ENCODE peak calls at places on chromosomes 2 and 18, in eight cellular contexts. One of them, this sample, is unnamed.

GRCh38 chr18:8844721-8845148 is 139.4 kb downstream of the MTCL1 start:
- DNase-seq in Caki2: no peak
- DNase-seq in activated T-helper 9 cell treated with anti-CD3 and anti-CD28 coated beads, Interleukin-2, amount 50 U/mL, for 16 hours: no peak
- DNase-seq in DND-41: no peak
- DNase-seq in neural crest cell: no peak
- DNase-seq in stimulated activated CD4-positive, alpha-beta T cell treated with anti-CD3 and anti-CD28 coated beads, Interleukin-2, amount 100 ng/mL, for 48 hours: no peak
- DNase-seq in putamen: peak
- DNase-seq in iPS-NIHi11: no peak
- DNase-seq in this sample: no peak

GRCh38 chr18:6509417-6510198 is 94.9 kb upstream of the L3MBTL4 start:
- DNase-seq in stimulated activated CD4-positive, alpha-beta T cell treated with anti-CD3 and anti-CD28 coated beads, Interleukin-2, amount 100 ng/mL, for 48 hours: no peak
- DNase-seq in Caki2: no peak
- DNase-seq in iPS-NIHi11: no peak
- DNase-seq in putamen: no peak
- DNase-seq in DND-41: no peak
- DNase-seq in activated T-helper 9 cell treated with anti-CD3 and anti-CD28 coated beads, Interleukin-2, amount 50 U/mL, for 16 hours: no peak
- DNase-seq in neural crest cell: no peak
- DNase-seq in this sample: no peak

GRCh38 chr2:173999272-173999671 is 34.1 kb upstream of the SP3 start:
- DNase-seq in putamen: peak
- DNase-seq in Caki2: no peak
- DNase-seq in DND-41: no peak
- DNase-seq in activated T-helper 9 cell treated with anti-CD3 and anti-CD28 coated beads, Interleukin-2, amount 50 U/mL, for 16 hours: no peak
- DNase-seq in stimulated activated CD4-positive, alpha-beta T cell treated with anti-CD3 and anti-CD28 coated beads, Interleukin-2, amount 100 ng/mL, for 48 hours: no peak
- DNase-seq in iPS-NIHi11: no peak
- DNase-seq in neural crest cell: no peak
- DNase-seq in this sample: no peak

GRCh38 chr2:168220971-168221819 is 26.2 kb downstream of the STK39 start:
- DNase-seq in putamen: no peak
- DNase-seq in activated T-helper 9 cell treated with anti-CD3 and anti-CD28 coated beads, Interleukin-2, amount 50 U/mL, for 16 hours: no peak
- DNase-seq in iPS-NIHi11: no peak
- DNase-seq in neural crest cell: no peak
- DNase-seq in DND-41: no peak
- DNase-seq in stimulated activated CD4-positive, alpha-beta T cell treated with anti-CD3 and anti-CD28 coated beads, Interleukin-2, amount 100 ng/mL, for 48 hours: no peak
- DNase-seq in Caki2: peak
- DNase-seq in this sample: no peak

GRCh38 chr18:74381621-74382350 is 66.1 kb downstream of the C18orf63 start:
- DNase-seq in activated T-helper 9 cell treated with anti-CD3 and anti-CD28 coated beads, Interleukin-2, amount 50 U/mL, for 16 hours: no peak
- DNase-seq in neural crest cell: no peak
- DNase-seq in iPS-NIHi11: no peak
- DNase-seq in putamen: no peak
- DNase-seq in Caki2: no peak
- DNase-seq in DND-41: no peak
- DNase-seq in stimulated activated CD4-positive, alpha-beta T cell treated with anti-CD3 and anti-CD28 coated beads, Interleukin-2, amount 100 ng/mL, for 48 hours: no peak
- DNase-seq in this sample: no peak

GRCh38 chr2:69946351-69947077 is 14.9 kb downstream of the ASPRV1 start:
- DNase-seq in activated T-helper 9 cell treated with anti-CD3 and anti-CD28 coated beads, Interleukin-2, amount 50 U/mL, for 16 hours: peak
- DNase-seq in DND-41: peak
- DNase-seq in stimulated activated CD4-positive, alpha-beta T cell treated with anti-CD3 and anti-CD28 coated beads, Interleukin-2, amount 100 ng/mL, for 48 hours: peak
- DNase-seq in Caki2: peak
- DNase-seq in iPS-NIHi11: no peak
- DNase-seq in neural crest cell: no peak
- DNase-seq in putamen: no peak
- DNase-seq in this sample: no peak

GRCh38 chr2:156323754-156324153 is 8.8 kb downstream of the NR4A2 start:
- DNase-seq in stimulated activated CD4-positive, alpha-beta T cell treated with anti-CD3 and anti-CD28 coated beads, Interleukin-2, amount 100 ng/mL, for 48 hours: no peak
- DNase-seq in iPS-NIHi11: no peak
- DNase-seq in putamen: no peak
- DNase-seq in DND-41: no peak
- DNase-seq in neural crest cell: no peak
- DNase-seq in Caki2: no peak
- DNase-seq in activated T-helper 9 cell treated with anti-CD3 and anti-CD28 coated beads, Interleukin-2, amount 50 U/mL, for 16 hours: no peak
- DNase-seq in this sample: no peak

GRCh38 chr2:58030789-58031188 is 15.8 kb upstream of the VRK2 start:
- DNase-seq in iPS-NIHi11: no peak
- DNase-seq in stimulated activated CD4-positive, alpha-beta T cell treated with anti-CD3 and anti-CD28 coated beads, Interleukin-2, amount 100 ng/mL, for 48 hours: no peak
- DNase-seq in DND-41: no peak
- DNase-seq in putamen: no peak
- DNase-seq in Caki2: no peak
- DNase-seq in neural crest cell: no peak
- DNase-seq in activated T-helper 9 cell treated with anti-CD3 and anti-CD28 coated beads, Interleukin-2, amount 50 U/mL, for 16 hours: no peak
- DNase-seq in this sample: no peak

GRCh38 chr2:166519391-166519962 is 25.4 kb upstream of the SCN7A start:
- DNase-seq in iPS-NIHi11: peak
- DNase-seq in stimulated activated CD4-positive, alpha-beta T cell treated with anti-CD3 and anti-CD28 coated beads, Interleukin-2, amount 100 ng/mL, for 48 hours: no peak
- DNase-seq in DND-41: no peak
- DNase-seq in Caki2: no peak
- DNase-seq in activated T-helper 9 cell treated with anti-CD3 and anti-CD28 coated beads, Interleukin-2, amount 50 U/mL, for 16 hours: no peak
- DNase-seq in putamen: no peak
- DNase-seq in neural crest cell: no peak
- DNase-seq in this sample: no peak

GRCh38 chr2:56369316-56369715 is 185.5 kb downstream of the CCDC85A start:
- DNase-seq in iPS-NIHi11: no peak
- DNase-seq in activated T-helper 9 cell treated with anti-CD3 and anti-CD28 coated beads, Interleukin-2, amount 50 U/mL, for 16 hours: no peak
- DNase-seq in Caki2: no peak
- DNase-seq in DND-41: no peak
- DNase-seq in stimulated activated CD4-positive, alpha-beta T cell treated with anti-CD3 and anti-CD28 coated beads, Interleukin-2, amount 100 ng/mL, for 48 hours: no peak
- DNase-seq in neural crest cell: no peak
- DNase-seq in putamen: no peak
- DNase-seq in this sample: no peak

GRCh38 chr2:46264447-46264846 is 32.8 kb upstream of the EPAS1 start:
- DNase-seq in Caki2: no peak
- DNase-seq in activated T-helper 9 cell treated with anti-CD3 and anti-CD28 coated beads, Interleukin-2, amount 50 U/mL, for 16 hours: no peak
- DNase-seq in putamen: no peak
- DNase-seq in iPS-NIHi11: no peak
- DNase-seq in DND-41: no peak
- DNase-seq in neural crest cell: no peak
- DNase-seq in stimulated activated CD4-positive, alpha-beta T cell treated with anti-CD3 and anti-CD28 coated beads, Interleukin-2, amount 100 ng/mL, for 48 hours: no peak
- DNase-seq in this sample: no peak